ENCODE peak calls at places on chromosomes 3 and 15, in six cellular contexts. U, Y, I, B, J and N are unnamed samples.
A peak's percentile ranks its signal among the peaks of the same experiment; 100 is the strongest.

GRCh38 chr15:69704685-69705084 is 252.1 kb downstream of the RPLP1 start:
- DNase-seq in U (no peak), Y (no peak), I (no peak), B (no peak), J (no peak), N (no peak)

GRCh38 chr15:50890751-50891150 is 17.7 kb upstream of the AP4E1 start:
- DNase-seq in U (no peak), Y (no peak), I (no peak), B (no peak), J (no peak), N (no peak)

GRCh38 chr3:50373146-50373864 is 14.0 kb upstream of the TMEM115 start:
- DNase-seq in U (no peak), Y (no peak), I (peak; percentile 61), B (no peak), J (no peak), N (peak; percentile 50)

GRCh38 chr15:29687939-29688884 is 134.1 kb downstream of the TJP1 start:
- DNase-seq in U (peak; percentile 14), Y (no peak), I (peak; percentile 66), B (no peak), J (no peak), N (peak; percentile 71)

GRCh38 chr3:119034256-119035013 is at the start of gene IGSF11:
- DNase-seq in U (peak; percentile 87), Y (peak; percentile 41), I (peak; percentile 84), B (peak; percentile 36), J (peak; percentile 62), N (peak; percentile 74)

GRCh38 chr15:32029409-32029861 is 880 bp upstream of the CHRNA7 start:
- DNase-seq in U (peak; percentile 49), Y (no peak), I (peak; percentile 83), B (no peak), J (no peak), N (peak; percentile 58)

GRCh38 chr3:2770451-2770850 is 339.7 kb downstream of the IL5RA start:
- DNase-seq in U (peak; percentile 4), Y (no peak), I (no peak), B (no peak), J (no peak), N (no peak)

GRCh38 chr15:47461560-47462175 is 255.6 kb upstream of the SEMA6D start:
- DNase-seq in U (no peak), Y (no peak), I (no peak), B (no peak), J (no peak), N (no peak)

GRCh38 chr3:172848910-172849309 is 98.4 kb downstream of the ECT2 start:
- DNase-seq in U (no peak), Y (no peak), I (no peak), B (no peak), J (no peak), N (peak; percentile 78)

GRCh38 chr3:121592856-121593702 is at the start of gene FBXO40:
- DNase-seq in U (peak; percentile 84), Y (no peak), I (no peak), B (no peak), J (no peak), N (peak; percentile 65)

GRCh38 chr3:148680289-148680688 is 17.4 kb upstream of the AGTR1 start:
- DNase-seq in U (peak; percentile 18), Y (no peak), I (no peak), B (no peak), J (no peak), N (no peak)

GRCh38 chr3:25573386-25574171 is 91.1 kb downstream of the TOP2B start:
- DNase-seq in U (no peak), Y (no peak), I (no peak), B (no peak), J (no peak), N (no peak)

GRCh38 chr3:120982608-120983320 is 74.8 kb downstream of the STXBP5L start:
- DNase-seq in U (no peak), Y (no peak), I (no peak), B (no peak), J (no peak), N (no peak)

GRCh38 chr15:71139264-71139663 is 24.0 kb downstream of the THSD4 start:
- DNase-seq in U (no peak), Y (no peak), I (no peak), B (no peak), J (no peak), N (no peak)

GRCh38 chr15:87155771-87156170 is 1076.1 kb downstream of the AGBL1 start:
- DNase-seq in U (no peak), Y (no peak), I (peak; percentile 8), B (no peak), J (no peak), N (no peak)

GRCh38 chr15:65847977-65848376 is 21.3 kb upstream of the RAB11A start:
- DNase-seq in U (peak; percentile 13), Y (no peak), I (no peak), B (no peak), J (no peak), N (no peak)

GRCh38 chr3:111768571-111769100 is 90.4 kb upstream of the PHLDB2 start:
- DNase-seq in U (no peak), Y (no peak), I (no peak), B (no peak), J (no peak), N (no peak)

GRCh38 chr15:47135279-47135678 is 582.0 kb upstream of the SEMA6D start:
- DNase-seq in U (no peak), Y (no peak), I (no peak), B (no peak), J (no peak), N (peak; percentile 92)

GRCh38 chr3:126540946-126541627 is 17.1 kb downstream of the CHST13 start:
- DNase-seq in U (no peak), Y (no peak), I (no peak), B (no peak), J (no peak), N (no peak)

GRCh38 chr3:86563358-86563970 is 427.5 kb downstream of the VGLL3 start:
- DNase-seq in U (peak; percentile 52), Y (no peak), I (peak; percentile 62), B (no peak), J (no peak), N (peak; percentile 71)

GRCh38 chr15:92571824-92572223 is 83.8 kb downstream of the FAM174B start:
- DNase-seq in U (no peak), Y (no peak), I (no peak), B (no peak), J (no peak), N (no peak)

GRCh38 chr3:128095222-128095703 is 28.3 kb downstream of the RUVBL1 start:
- DNase-seq in U (peak; percentile 79), Y (peak; percentile 69), I (peak; percentile 42), B (peak; percentile 79), J (peak; percentile 58), N (peak; percentile 87)

GRCh38 chr15:89883518-89883917 is 10.3 kb downstream of the AP3S2 start:
- DNase-seq in U (no peak), Y (no peak), I (no peak), B (no peak), J (no peak), N (no peak)

GRCh38 chr3:185308126-185308754 is 54.4 kb upstream of the EHHADH start:
- DNase-seq in U (peak; percentile 69), Y (peak; percentile 33), I (peak; percentile 72), B (peak; percentile 33), J (peak; percentile 33), N (peak; percentile 75)

GRCh38 chr3:150945226-150945625 is 27.3 kb downstream of the CLRN1 start:
- DNase-seq in U (no peak), Y (no peak), I (no peak), B (no peak), J (no peak), N (no peak)

GRCh38 chr15:66995257-66995656 is 70.1 kb upstream of the SMAD3 start:
- DNase-seq in U (no peak), Y (no peak), I (no peak), B (no peak), J (no peak), N (no peak)

GRCh38 chr3:196186661-196187573 is 24.3 kb downstream of the ZDHHC19 start:
- DNase-seq in U (peak; percentile 70), Y (no peak), I (peak; percentile 95), B (no peak), J (no peak), N (peak; percentile 59)

GRCh38 chr3:23664459-23664858 is 141.3 kb upstream of the UBE2E1 start:
- DNase-seq in U (no peak), Y (no peak), I (no peak), B (no peak), J (no peak), N (no peak)

GRCh38 chr15:89776274-89777072 is at the start of gene MESP2:
- DNase-seq in U (peak; percentile 82), Y (peak; percentile 11), I (peak; percentile 84), B (peak; percentile 26), J (peak; percentile 32), N (peak; percentile 79)

GRCh38 chr3:189144645-189145044 is 27.1 kb upstream of the TPRG1 start:
- DNase-seq in U (peak; percentile 9), Y (no peak), I (peak; percentile 37), B (peak; percentile 29), J (no peak), N (peak; percentile 83)

GRCh38 chr3:178353292-178353814 is 182.9 kb upstream of the KCNMB2 start:
- DNase-seq in U (no peak), Y (no peak), I (no peak), B (no peak), J (no peak), N (peak; percentile 50)

GRCh38 chr3:20066848-20067617 is 26.8 kb downstream of the KAT2B start:
- DNase-seq in U (no peak), Y (no peak), I (no peak), B (no peak), J (no peak), N (no peak)

GRCh38 chr3:111852540-111852939 is 6.5 kb upstream of the PHLDB2 start:
- DNase-seq in U (no peak), Y (no peak), I (no peak), B (no peak), J (no peak), N (no peak)

GRCh38 chr15:77419050-77419835 is 661 bp downstream of the PEAK1 start:
- DNase-seq in U (peak; percentile 53), Y (peak; percentile 25), I (peak; percentile 22), B (peak; percentile 20), J (peak; percentile 30), N (peak; percentile 48)

GRCh38 chr15:41930221-41930866 is 36.5 kb upstream of the SPTBN5 start:
- DNase-seq in U (no peak), Y (no peak), I (no peak), B (no peak), J (no peak), N (no peak)